ENCODE peak calls at places on chromosomes 16 and 17, in nine cellular contexts. Q, I, S, X, R, G, T, P and C are unnamed samples.
A peak's percentile ranks its signal among the peaks of the same experiment; 100 is the strongest.

GRCh38 chr17:311119-311848 is 41.3 kb downstream of the RPH3AL start:
- DNase-seq in R (no peak), G (no peak), X (no peak), I (peak; percentile 53), S (no peak), Q (no peak), P (no peak), T (peak; percentile 33), C (no peak)

GRCh38 chr16:81651758-81652718 is 127.1 kb upstream of the PLCG2 start:
- DNase-seq in R (no peak), Q (no peak), X (no peak), G (no peak), I (peak; percentile 44), P (no peak), S (no peak), T (no peak), C (no peak)

GRCh38 chr17:81152288-81152848 is 12.9 kb upstream of the PVALEF start:
- DNase-seq in I (no peak), P (no peak), Q (no peak), X (no peak), R (no peak), G (no peak), S (no peak), T (no peak), C (no peak)

GRCh38 chr16:81595676-81596292 is 151.2 kb downstream of the CMIP start:
- DNase-seq in X (no peak), G (no peak), I (no peak), T (no peak), Q (no peak), P (no peak), R (peak; percentile 26), S (no peak), C (no peak)

GRCh38 chr16:51431517-51432241 is 280.6 kb upstream of the SALL1 start:
- DNase-seq in S (no peak), T (no peak), G (no peak), R (peak; percentile 99), Q (no peak), P (peak; percentile 96), X (peak; percentile 83), I (peak; percentile 26), C (peak; percentile 35)

GRCh38 chr17:38673714-38674012 is 1.1 kb downstream of the EPOP start:
- DNase-seq in I (peak; percentile 73), X (peak; percentile 57), P (no peak), S (peak; percentile 22), G (no peak), R (no peak), Q (no peak), T (no peak), C (no peak)

GRCh38 chr17:66043419-66043818 is 148.5 kb downstream of the CEP112 start:
- DNase-seq in R (no peak), P (no peak), S (no peak), T (no peak), I (no peak), X (no peak), Q (no peak), G (no peak), C (no peak)

GRCh38 chr17:36931096-36931696 is 6.1 kb upstream of the LHX1 start:
- DNase-seq in X (no peak), S (no peak), Q (no peak), R (no peak), G (no peak), I (no peak), P (no peak), T (no peak), C (no peak)

GRCh38 chr17:50047488-50048126 is 8.3 kb upstream of the ITGA3 start:
- DNase-seq in Q (no peak), R (peak; percentile 65), G (no peak), X (no peak), P (no peak), S (no peak), T (no peak), I (no peak), C (no peak)

GRCh38 chr17:17044846-17045561 is 2.7 kb downstream of the MPRIP start:
- DNase-seq in S (no peak), P (peak; percentile 26), G (no peak), T (no peak), X (peak; percentile 57), Q (no peak), I (no peak), R (peak; percentile 73), C (peak; percentile 93)

GRCh38 chr17:57833597-57833939 is 16.3 kb downstream of the MRPS23 start:
- DNase-seq in T (no peak), G (no peak), Q (no peak), R (no peak), S (no peak), P (no peak), X (no peak), I (no peak), C (no peak)
- H3K4me3 ChIP-seq in T (no peak overlapping the region), G (no peak overlapping the region), Q (no peak overlapping the region), R (no peak overlapping the region), S (peak overlapping the region; percentile 62), P (no peak overlapping the region), X (no peak overlapping the region), I (no peak overlapping the region), C (no peak overlapping the region)

GRCh38 chr17:63944736-63945499 is 12.8 kb upstream of the CD79B start:
- DNase-seq in X (no peak), P (no peak), R (no peak), Q (no peak), I (no peak), G (no peak), T (no peak), S (no peak), C (no peak)

GRCh38 chr17:63945851-63946439 is 13.8 kb upstream of the CD79B start:
- DNase-seq in R (no peak), P (no peak), I (no peak), T (no peak), Q (no peak), G (no peak), S (no peak), X (no peak), C (no peak)

GRCh38 chr17:63948521-63948920 is 16.4 kb upstream of the CD79B start:
- DNase-seq in X (no peak), R (no peak), Q (no peak), S (no peak), I (no peak), G (no peak), P (no peak), T (no peak), C (no peak)

GRCh38 chr17:63947711-63948330 is 15.7 kb upstream of the CD79B start:
- DNase-seq in Q (no peak), G (no peak), P (no peak), T (no peak), S (no peak), R (no peak), I (no peak), X (no peak), C (no peak)

GRCh38 chr17:63946440-63947363 is 14.6 kb upstream of the CD79B start:
- DNase-seq in P (no peak), G (peak; percentile 22), Q (no peak), X (peak; percentile 73), T (no peak), S (no peak), I (peak; percentile 78), R (peak; percentile 15), C (peak; percentile 67)
- H3K4me3 ChIP-seq in P (no peak overlapping the region), G (no peak overlapping the region), Q (no peak overlapping the region), X (no peak overlapping the region), T (no peak overlapping the region), S (no peak overlapping the region), I (no peak overlapping the region), R (no peak overlapping the region), C (no peak overlapping the region)

GRCh38 chr17:74892974-74893911 is at the start of gene FADS6:
- DNase-seq in I (peak; percentile 36), X (peak; percentile 61), Q (no peak), G (no peak), P (no peak), T (no peak), R (no peak), S (no peak), C (no peak)
- H3K4me3 ChIP-seq in I (peak within 1 kb of the TSS; percentile 54), X (peak within 1 kb of the TSS; percentile 45), Q (peak within 1 kb of the TSS; percentile 61), G (no peak within 1 kb of the TSS), P (no peak within 1 kb of the TSS), T (no peak within 1 kb of the TSS), R (no peak within 1 kb of the TSS), S (peak within 1 kb of the TSS; percentile 60), C (no peak within 1 kb of the TSS)

DNA sequence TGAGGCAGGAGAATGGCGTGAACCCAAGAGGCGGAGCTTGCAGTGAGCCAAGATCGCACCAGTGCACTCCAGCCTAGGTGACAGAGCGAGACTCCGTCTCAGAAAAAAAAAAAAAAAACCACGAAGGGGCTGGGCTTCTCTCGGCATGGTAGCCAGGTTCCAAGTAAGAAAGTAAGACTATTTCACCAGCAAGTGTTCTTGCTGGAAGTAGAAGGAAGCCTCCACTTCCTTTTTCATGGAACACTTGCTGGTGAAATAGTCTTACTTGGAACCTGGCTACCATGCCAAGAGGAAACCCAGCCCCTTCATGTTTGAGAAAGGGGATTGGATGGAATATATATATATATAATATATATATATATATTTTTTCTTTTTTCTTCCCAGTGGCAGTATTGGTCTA is 7.1 kb upstream of the N4BP1 start:
- DNase-seq in G (no peak), X (no peak), T (no peak), P (no peak), Q (no peak), I (no peak), S (no peak), R (no peak), C (no peak)
- H3K4me3 ChIP-seq in G (no peak overlapping the region), X (no peak overlapping the region), T (no peak overlapping the region), P (no peak overlapping the region), Q (no peak overlapping the region), I (no peak overlapping the region), S (peak overlapping the region; percentile 50), R (no peak overlapping the region), C (no peak overlapping the region)

GRCh38 chr17:77571562-77571981 is 386.9 kb upstream of the TNRC6C start:
- DNase-seq in S (no peak), X (no peak), P (no peak), T (no peak), I (no peak), G (no peak), Q (no peak), R (peak; percentile 9), C (no peak)
- H3K4me3 ChIP-seq in S (peak overlapping the region; percentile 34), X (no peak overlapping the region), P (no peak overlapping the region), T (no peak overlapping the region), I (peak overlapping the region; percentile 23), G (no peak overlapping the region), Q (peak overlapping the region; percentile 26), R (peak overlapping the region; percentile 17), C (no peak overlapping the region)